ENCODE peak calls at places on chromosomes 4 and X, in four cellular contexts. K is GM23248, M is hepatocyte, C is HCT116. V is an unnamed sample.

GRCh38 chrX:139930923-139931645 is 1.8 kb downstream of the ATP11C start:
- DNase-seq in C (no peak), K (peak), M (peak), V (peak)

GRCh38 chr4:118833192-118833820 is 2.6 kb downstream of the SEC24D start:
- DNase-seq in M (no peak), C (no peak), K (no peak), V (peak)

GRCh38 chr4:128600996-128601857 is 208.3 kb upstream of the JADE1 start:
- DNase-seq in C (peak), K (peak), M (peak), V (peak)

GRCh38 chrX:38891641-38892413 is 90.6 kb downstream of the MID1IP1 start:
- DNase-seq in M (no peak), C (no peak), K (peak), V (no peak)

GRCh38 chrX:30241724-30242415 is at the start of gene MAGEB4:
- DNase-seq in C (no peak), K (no peak), M (no peak), V (no peak)

GRCh38 chr4:53779025-53779424 is 187.7 kb upstream of the LNX1 start:
- DNase-seq in K (no peak), C (no peak), M (no peak), V (no peak)

GRCh38 chrX:103608305-103608963 is 671 bp downstream of the TCEAL3 start:
- DNase-seq in K (peak), C (no peak), M (no peak), V (peak)

GRCh38 chrX:152833378-152833777 is 2.5 kb downstream of the NSDHL start:
- DNase-seq in K (no peak), C (no peak), M (peak), V (no peak)

DNA sequence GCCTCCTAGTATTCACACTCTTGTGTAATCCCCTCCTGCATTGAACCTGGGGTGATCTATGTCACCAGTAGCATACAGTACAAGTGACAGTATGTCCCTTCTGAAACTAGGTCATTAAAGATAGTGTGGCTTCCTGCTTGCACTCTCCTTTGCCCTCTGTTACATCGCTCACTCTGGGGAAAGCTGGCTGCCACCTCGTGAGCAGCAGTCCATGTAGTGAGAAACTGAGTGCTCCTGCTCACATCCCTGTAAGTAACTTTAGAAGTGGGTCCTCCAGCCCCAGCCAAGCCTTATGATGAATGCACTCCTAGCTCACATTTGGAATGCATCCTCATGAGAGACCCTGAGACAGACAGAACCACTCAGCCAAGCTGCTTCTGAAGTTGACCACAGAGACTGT is 89.8 kb upstream of the TNIP3 start:
- DNase-seq in C (no peak), M (no peak), K (no peak), V (no peak)
- H3K27ac ChIP-seq in C (no peak), M (no peak), K (no peak), V (no peak)

DNA sequence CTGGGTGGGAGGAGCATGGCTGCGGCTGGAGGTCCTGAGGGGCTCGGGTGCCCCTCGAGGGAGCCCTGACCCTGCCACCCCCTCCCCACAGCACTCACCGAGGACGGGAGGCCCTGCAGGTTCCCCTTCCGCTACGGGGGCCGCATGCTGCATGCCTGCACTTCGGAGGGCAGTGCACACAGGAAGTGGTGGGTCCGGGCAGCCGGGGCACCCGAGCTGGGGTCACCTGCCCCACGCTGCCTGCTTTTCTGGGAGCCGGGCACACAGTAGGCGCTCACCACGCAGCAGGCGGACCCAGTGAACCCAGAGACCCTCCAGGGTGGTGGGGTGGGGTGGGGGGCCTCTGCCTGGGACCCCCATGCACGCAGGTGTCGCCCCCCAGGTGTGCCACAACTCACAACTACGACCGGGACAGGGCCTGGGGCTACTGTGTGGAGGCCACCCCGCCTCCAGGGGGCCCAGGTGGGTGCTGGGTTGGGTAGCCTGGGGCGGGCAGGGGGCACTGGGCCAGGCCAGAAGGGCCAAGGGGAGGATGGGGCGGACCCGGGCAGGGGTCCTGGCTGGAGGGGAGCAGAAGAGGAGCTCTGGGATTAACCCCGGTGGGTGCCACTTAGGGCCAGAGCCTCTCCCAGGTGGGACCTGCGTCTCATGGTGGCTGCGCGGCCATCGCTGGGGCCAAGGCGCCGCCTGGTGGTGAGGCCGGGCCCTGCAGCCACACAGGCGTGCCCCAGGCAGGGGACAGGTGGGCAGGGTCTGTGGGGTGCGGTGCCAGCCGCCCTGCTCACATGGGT is 1.4 kb downstream of the HGFAC start:
- DNase-seq in M (peak), K (peak), C (no peak), V (peak)
- TF ChIP-seq EZH2phosphoT487 in M (no peak), K (no peak), C (no peak), V (no peak)

DNA sequence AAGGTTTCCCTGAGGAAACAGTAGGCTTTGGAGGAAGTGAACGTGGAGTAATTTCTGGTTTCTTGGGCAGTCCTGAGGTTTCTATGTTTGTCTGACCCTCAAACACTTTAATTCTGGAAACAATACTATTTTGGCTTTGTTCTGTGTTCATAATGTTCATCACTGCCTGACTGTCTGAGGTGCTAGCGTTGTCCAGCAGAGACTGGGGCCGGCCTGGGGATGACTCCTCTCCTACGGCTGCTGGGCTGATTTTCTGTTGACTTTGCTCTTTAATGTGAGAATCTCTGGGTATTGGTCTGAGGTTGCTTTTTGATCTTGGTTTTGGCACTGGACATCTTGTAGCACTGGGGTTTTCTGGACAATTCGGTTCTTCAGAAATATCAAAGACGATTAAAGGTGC is 75.8 kb downstream of the RPS3A start:
- DNase-seq in C (no peak), K (no peak), M (no peak), V (no peak)
- H3K27ac ChIP-seq in C (no peak), K (no peak), M (peak), V (no peak)

DNA sequence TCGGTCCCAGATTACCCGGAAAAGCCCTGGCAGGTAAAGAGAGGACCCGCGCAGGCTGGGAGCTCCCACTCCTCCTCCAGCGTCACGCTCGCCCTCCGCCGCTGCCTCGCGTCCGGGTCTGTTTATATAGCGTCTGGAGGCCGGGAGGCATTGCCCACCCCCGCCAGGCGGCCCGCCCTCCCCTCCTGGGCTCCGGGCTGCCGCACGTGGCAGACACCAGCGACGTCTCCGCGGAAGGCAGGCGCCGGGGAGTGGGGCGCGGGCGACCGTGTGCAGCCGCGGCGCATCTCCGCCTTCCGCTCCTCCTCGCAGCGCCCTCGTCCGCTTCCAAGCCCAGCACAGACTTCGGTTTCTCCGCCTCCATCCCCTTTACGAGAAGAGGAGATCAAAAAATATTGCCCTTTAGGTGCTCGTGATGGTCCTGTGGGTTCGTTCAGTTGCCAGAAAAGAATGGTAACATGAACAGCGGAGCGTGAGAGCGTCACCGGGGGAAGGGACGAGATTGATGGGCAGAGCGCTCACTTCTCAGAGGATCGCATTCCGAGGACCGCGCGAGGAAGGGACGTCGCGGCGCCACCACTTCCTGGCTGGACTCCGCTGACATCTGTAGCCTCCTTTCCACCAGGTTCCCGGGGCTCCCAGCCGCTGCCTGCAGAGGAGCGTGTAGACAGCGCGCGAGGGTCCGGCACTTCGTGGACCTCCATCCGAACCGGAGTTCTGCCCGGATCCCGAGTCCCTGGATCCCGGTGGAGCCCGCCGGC is at the start of gene GALNTL6:
- DNase-seq in K (peak), M (peak), C (no peak), V (no peak)
- TF ChIP-seq EZH2phosphoT487 in K (no peak), M (no peak), C (no peak), V (no peak)

GRCh38 chr4:81343046-81343445 is 128.0 kb upstream of the PRKG2 start:
- DNase-seq in M (no peak), C (no peak), K (no peak), V (no peak)

GRCh38 chr4:81346719-81347118 is 125.0 kb downstream of the RASGEF1B start:
- DNase-seq in M (no peak), K (no peak), C (no peak), V (no peak)

GRCh38 chr4:81343536-81343935 is 128.2 kb downstream of the RASGEF1B start:
- DNase-seq in K (no peak), C (no peak), M (no peak), V (no peak)
- H3K27ac ChIP-seq in K (no peak), C (no peak), M (no peak), V (no peak)

GRCh38 chr4:30904161-30904560 is 184.0 kb downstream of the PCDH7 start:
- DNase-seq in K (no peak), C (no peak), M (no peak), V (no peak)

GRCh38 chr4:30904593-30904992 is 184.4 kb downstream of the PCDH7 start:
- DNase-seq in C (no peak), M (peak), K (no peak), V (no peak)

GRCh38 chr4:30903493-30903892 is 183.3 kb downstream of the PCDH7 start:
- DNase-seq in M (no peak), C (no peak), K (peak), V (peak)

DNA sequence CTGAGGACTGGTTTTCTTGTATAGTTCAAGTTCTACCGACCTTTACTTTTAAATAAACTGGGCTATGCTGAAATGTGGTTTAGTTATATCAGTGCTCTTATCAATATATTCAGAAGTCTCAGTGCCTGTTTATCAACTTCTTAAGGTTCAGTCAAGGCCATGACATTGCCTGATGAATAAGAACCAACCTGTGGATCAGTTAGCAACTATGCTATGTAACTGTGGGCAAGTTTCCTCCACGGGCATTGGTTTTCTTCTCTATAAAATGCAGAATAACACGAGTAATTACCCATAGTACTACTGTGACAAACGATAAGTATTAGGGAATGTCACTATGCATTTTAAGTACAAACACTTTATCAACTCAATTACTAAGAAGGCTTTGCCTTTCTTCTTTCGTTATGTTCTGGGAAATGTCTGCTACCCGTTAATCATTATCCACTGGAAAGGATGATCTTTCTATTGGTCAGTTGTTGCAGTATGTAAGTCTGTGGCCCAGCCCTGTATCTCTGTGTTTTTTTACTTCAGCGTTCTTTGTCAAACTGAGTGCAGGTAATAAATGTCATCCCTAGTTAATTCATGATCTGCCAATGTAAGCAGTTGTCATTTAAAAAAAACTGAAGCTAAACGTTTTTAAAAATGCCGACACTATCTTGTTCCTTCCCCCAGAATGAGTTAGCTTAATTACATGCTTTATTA is 181.8 kb downstream of the PCDH7 start:
- DNase-seq in M (peak), C (peak), K (no peak), V (no peak)
- TF ChIP-seq EZH2phosphoT487 in M (no peak), C (no peak), K (no peak), V (no peak)

GRCh38 chr4:149409186-149410056 is 406.2 kb downstream of the IQCM start:
- DNase-seq in K (peak), M (no peak), C (peak), V (peak)
- H3K27ac ChIP-seq in K (peak), M (no peak), C (peak), V (peak)

GRCh38 chr4:60857354-60857753 is 342.8 kb upstream of the ADGRL3 start:
- DNase-seq in M (no peak), K (no peak), C (no peak), V (no peak)
- TF ChIP-seq EZH2phosphoT487 in M (no peak), K (no peak), C (no peak), V (no peak)

GRCh38 chr4:138320030-138320429 is 77.9 kb upstream of the SLC7A11 start:
- DNase-seq in K (no peak), M (no peak), C (no peak), V (no peak)
- H3K27ac ChIP-seq in K (no peak), M (no peak), C (no peak), V (no peak)

DNA sequence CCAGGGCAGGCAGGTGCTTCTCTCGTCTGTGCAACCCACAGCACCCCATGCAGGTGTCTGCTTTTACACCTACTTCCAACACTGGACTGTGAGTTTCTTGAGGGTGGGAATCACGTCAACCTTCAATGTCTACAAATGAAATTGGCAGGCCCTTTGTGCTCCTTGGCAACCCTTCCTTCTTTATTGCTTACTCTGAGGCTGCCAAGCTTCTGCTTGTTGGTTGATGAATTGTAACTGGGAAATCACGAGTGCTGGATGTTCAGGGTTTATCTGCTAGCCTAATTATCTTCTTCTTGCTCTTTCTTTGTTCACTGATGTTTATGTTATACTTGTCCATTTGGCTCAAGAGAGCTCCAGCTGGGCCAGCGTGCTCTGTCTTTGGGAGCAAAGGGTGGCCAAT is 2.5 kb upstream of the DGAT2L6 start:
- DNase-seq in K (peak), M (no peak), C (no peak), V (peak)
- TF ChIP-seq EZH2phosphoT487 in K (no peak), M (no peak), C (no peak), V (no peak)

V was measured in PC-3.